ENCODE peak calls at places on chromosome 17, in four cellular contexts. O, T, Z and P are unnamed samples.

GRCh38 chr17:42520540-42520951 is 15.5 kb upstream of the NAGLU start:
- DNase-seq in O (peak), T (no peak), Z (no peak), P (no peak)

GRCh38 chr17:8072339-8072726 is 15.2 kb downstream of the ALOX12B start:
- DNase-seq in O (no peak), T (no peak), Z (no peak), P (no peak)

GRCh38 chr17:7984904-7985303 is 17.5 kb upstream of the GUCY2D start:
- DNase-seq in O (no peak), T (no peak), Z (no peak), P (no peak)

GRCh38 chr17:42895185-42895555 is 5.4 kb upstream of the G6PC1 start:
- DNase-seq in O (no peak), T (no peak), Z (peak), P (no peak)

GRCh38 chr17:55388842-55389241 is 32.8 kb downstream of the MMD start:
- DNase-seq in O (no peak), T (no peak), Z (no peak), P (no peak)

GRCh38 chr17:55895112-55895759 is 144.4 kb downstream of the PCTP start:
- DNase-seq in O (no peak), T (no peak), Z (no peak), P (no peak)

GRCh38 chr17:69732272-69732671 is 317.8 kb downstream of the MAP2K6 start:
- DNase-seq in O (no peak), T (no peak), Z (peak), P (no peak)

GRCh38 chr17:2693561-2694380 is 17.8 kb downstream of the CLUH start:
- DNase-seq in O (no peak), T (no peak), Z (no peak), P (no peak)

GRCh38 chr17:64339516-64340475 is 50.9 kb downstream of the PECAM1 start:
- DNase-seq in O (no peak), T (no peak), Z (no peak), P (no peak)

GRCh38 chr17:42027961-42028790 is 8.3 kb downstream of the NKIRAS2 start:
- DNase-seq in O (peak), T (no peak), Z (no peak), P (no peak)

GRCh38 chr17:1109606-1110523 is 69.9 kb downstream of the ABR start:
- DNase-seq in O (peak), T (no peak), Z (no peak), P (no peak)

GRCh38 chr17:44921122-44921882 is 6.0 kb upstream of the GFAP start:
- DNase-seq in O (peak), T (no peak), Z (no peak), P (no peak)

GRCh38 chr17:2701161-2701995 is 10.2 kb downstream of the CLUH start:
- DNase-seq in O (peak), T (no peak), Z (no peak), P (no peak)

GRCh38 chr17:45227101-45227591 is 5.5 kb downstream of the FMNL1 start:
- DNase-seq in O (no peak), T (no peak), Z (no peak), P (no peak)

GRCh38 chr17:79777166-79777843 is 643 bp upstream of the CBX2 start:
- DNase-seq in O (peak), T (peak), Z (peak), P (no peak)

GRCh38 chr17:76432712-76433336 is 20.1 kb downstream of the UBE2O start:
- DNase-seq in O (no peak), T (no peak), Z (no peak), P (no peak)

GRCh38 chr17:3695129-3695722 is 729 bp downstream of the P2RX5 start:
- DNase-seq in O (peak), T (no peak), Z (no peak), P (no peak)

GRCh38 chr17:57867126-57867525 is 17.3 kb upstream of the MRPS23 start:
- DNase-seq in O (no peak), T (no peak), Z (no peak), P (no peak)

GRCh38 chr17:37824534-37825485 is 80.0 kb upstream of the HNF1B start:
- DNase-seq in O (no peak), T (no peak), Z (peak), P (no peak)

GRCh38 chr17:68351395-68351794 is 60.1 kb downstream of the ARSG start:
- DNase-seq in O (no peak), T (no peak), Z (peak), P (no peak)

GRCh38 chr17:266701-267656 is 85.5 kb upstream of the DOC2B start:
- DNase-seq in O (peak), T (no peak), Z (peak), P (no peak)

GRCh38 chr17:81365601-81366585 is 29.4 kb upstream of the BAHCC1 start:
- DNase-seq in O (no peak), T (peak), Z (peak), P (no peak)

GRCh38 chr17:40412880-40413279 is 4.8 kb downstream of the TOP2A start:
- DNase-seq in O (no peak), T (no peak), Z (no peak), P (no peak)